ENCODE peak calls at places on chromosomes 11 and 22, in six cellular contexts. A is A549, S is WTC11, P is K562, T is HepG2, X is H1. R is an unnamed sample.

GRCh38 chr11:35364101-35364780 is 55.1 kb downstream of the SLC1A2 start:
- DNase-seq in A (peak), S (no peak), P (no peak), T (no peak), X (no peak), R (no peak)

GRCh38 chr11:120629407-120629806 is 117.9 kb downstream of the GRIK4 start:
- DNase-seq in A (no peak), S (peak), P (no peak), T (no peak), X (peak), R (no peak)

GRCh38 chr11:12161137-12161536 is 50.7 kb downstream of the MICAL2 start:
- DNase-seq in A (no peak), S (no peak), P (no peak), T (no peak), X (no peak), R (no peak)

GRCh38 chr11:78276311-78276710 is 87.6 kb downstream of the USP35 start:
- DNase-seq in A (no peak), S (no peak), P (no peak), T (no peak), X (no peak), R (no peak)

GRCh38 chr11:73795925-73796632 is 8.4 kb downstream of the MRPL48 start:
- DNase-seq in A (no peak), S (peak), P (no peak), T (no peak), X (peak), R (no peak)

GRCh38 chr11:27658535-27659236 is 41.6 kb downstream of the BDNF start:
- DNase-seq in A (no peak), S (no peak), P (no peak), T (no peak), X (no peak), R (no peak)

GRCh38 chr11:17954395-17955252 is 58.2 kb downstream of the SERGEF start:
- DNase-seq in A (no peak), S (no peak), P (no peak), T (no peak), X (no peak), R (no peak)

GRCh38 chr11:30228323-30228884 is 2.4 kb upstream of the FSHB start:
- DNase-seq in A (no peak), S (no peak), P (no peak), T (no peak), X (no peak), R (no peak)

GRCh38 chr11:113373306-113373705 is 14.3 kb upstream of the ANKK1 start:
- DNase-seq in A (no peak), S (no peak), P (no peak), T (no peak), X (no peak), R (no peak)

GRCh38 chr11:33514079-33514690 is 186.4 kb downstream of the C11orf91 start:
- DNase-seq in A (no peak), S (no peak), P (no peak), T (no peak), X (no peak), R (no peak)

GRCh38 chr22:19121631-19122142 is 525 bp downstream of the DGCR2 start:
- DNase-seq in A (peak), S (peak), P (peak), T (no peak), X (peak), R (peak)

GRCh38 chr11:26227311-26227710 is 104.6 kb upstream of the ANO3 start:
- DNase-seq in A (peak), S (no peak), P (no peak), T (peak), X (no peak), R (peak)

GRCh38 chr11:113532697-113533424 is 57.7 kb upstream of the DRD2 start:
- DNase-seq in A (peak), S (peak), P (peak), T (peak), X (peak), R (peak)

GRCh38 chr11:57792060-57792541 is 30.5 kb downstream of the CTNND1 start:
- DNase-seq in A (no peak), S (no peak), P (no peak), T (no peak), X (no peak), R (peak)

GRCh38 chr11:22828373-22828772 is 1.2 kb downstream of the SVIP start:
- DNase-seq in A (no peak), S (no peak), P (peak), T (no peak), X (no peak), R (no peak)

GRCh38 chr11:912266-912665 is 1.7 kb upstream of the CHID1 start:
- DNase-seq in A (no peak), S (no peak), P (no peak), T (no peak), X (no peak), R (no peak)

GRCh38 chr11:68372114-68372513 is 59.7 kb downstream of the LRP5 start:
- DNase-seq in A (no peak), S (no peak), P (no peak), T (no peak), X (no peak), R (no peak)

GRCh38 chr11:56066980-56067379 is 26.1 kb upstream of the OR8I2 start:
- DNase-seq in A (no peak), S (no peak), P (no peak), T (no peak), X (no peak), R (no peak)

GRCh38 chr11:113131036-113131775 is 170.0 kb downstream of the NCAM1 start:
- DNase-seq in A (no peak), S (no peak), P (no peak), T (no peak), X (no peak), R (no peak)

GRCh38 chr11:69293819-69294505 is at the start of gene MYEOV:
- DNase-seq in A (peak), S (peak), P (peak), T (peak), X (peak), R (peak)

GRCh38 chr11:120882237-120882636 is 141.7 kb upstream of the TBCEL start:
- DNase-seq in A (no peak), S (no peak), P (no peak), T (no peak), X (no peak), R (no peak)

GRCh38 chr11:112864715-112865114 is 96.5 kb upstream of the NCAM1 start:
- DNase-seq in A (no peak), S (no peak), P (no peak), T (no peak), X (no peak), R (no peak)

GRCh38 chr11:134524876-134525845 is 113.1 kb upstream of the B3GAT1 start:
- DNase-seq in A (no peak), S (no peak), P (no peak), T (no peak), X (no peak), R (no peak)

GRCh38 chr11:32947985-32948384 is 55.4 kb downstream of the QSER1 start:
- DNase-seq in A (no peak), S (no peak), P (no peak), T (no peak), X (no peak), R (no peak)

GRCh38 chr22:26707581-26707980 is 50.2 kb downstream of the MIAT start:
- DNase-seq in A (no peak), S (no peak), P (no peak), T (no peak), X (no peak), R (no peak)

GRCh38 chr11:44728491-44728910 is 1.7 kb downstream of the TSPAN18 start:
- DNase-seq in A (no peak), S (peak), P (no peak), T (no peak), X (peak), R (peak)

GRCh38 chr11:44728085-44728410 is 1.3 kb downstream of the TSPAN18 start:
- DNase-seq in A (no peak), S (no peak), P (no peak), T (no peak), X (no peak), R (no peak)

GRCh38 chr11:44726278-44727113 is at the start of gene TSPAN18:
- DNase-seq in A (no peak), S (peak), P (peak), T (no peak), X (peak), R (no peak)

GRCh38 chr11:44727373-44728084 is 767 bp downstream of the TSPAN18 start:
- DNase-seq in A (peak), S (peak), P (peak), T (peak), X (peak), R (peak)

DNA sequence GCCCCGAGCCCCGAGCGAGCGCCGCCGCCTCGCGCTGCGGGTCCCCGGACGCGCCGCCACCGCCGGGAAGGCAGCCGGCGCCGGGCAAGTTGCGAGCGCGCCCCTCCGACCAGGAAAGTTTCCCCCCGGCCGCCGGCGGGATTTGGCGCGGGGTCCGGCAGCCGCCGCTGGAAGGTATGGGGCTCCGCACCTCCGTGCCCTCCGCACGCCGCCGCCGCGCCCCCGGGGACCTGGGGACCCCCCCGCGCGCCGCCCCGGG is 281 bp downstream of the TSPAN18 start:
- DNase-seq in A (no peak), S (no peak), P (no peak), T (no peak), X (peak), R (no peak)
- TF ChIP-seq JUN in A (no peak), S (no peak), P (no peak), T (no peak), X (no peak), R (no peak)

GRCh38 chr11:65417702-65418430 is 4.7 kb upstream of the NEAT1 start:
- DNase-seq in A (no peak), S (no peak), P (peak), T (no peak), X (peak), R (peak)

GRCh38 chr11:65418431-65418680 is 4.2 kb upstream of the NEAT1 start:
- DNase-seq in A (no peak), S (no peak), P (no peak), T (no peak), X (no peak), R (no peak)

GRCh38 chr11:65419460-65419772 is 3.2 kb upstream of the NEAT1 start:
- DNase-seq in A (no peak), S (no peak), P (no peak), T (no peak), X (no peak), R (no peak)

GRCh38 chr11:65419773-65420481 is 2.7 kb upstream of the NEAT1 start:
- DNase-seq in A (no peak), S (peak), P (peak), T (peak), X (peak), R (peak)

DNA sequence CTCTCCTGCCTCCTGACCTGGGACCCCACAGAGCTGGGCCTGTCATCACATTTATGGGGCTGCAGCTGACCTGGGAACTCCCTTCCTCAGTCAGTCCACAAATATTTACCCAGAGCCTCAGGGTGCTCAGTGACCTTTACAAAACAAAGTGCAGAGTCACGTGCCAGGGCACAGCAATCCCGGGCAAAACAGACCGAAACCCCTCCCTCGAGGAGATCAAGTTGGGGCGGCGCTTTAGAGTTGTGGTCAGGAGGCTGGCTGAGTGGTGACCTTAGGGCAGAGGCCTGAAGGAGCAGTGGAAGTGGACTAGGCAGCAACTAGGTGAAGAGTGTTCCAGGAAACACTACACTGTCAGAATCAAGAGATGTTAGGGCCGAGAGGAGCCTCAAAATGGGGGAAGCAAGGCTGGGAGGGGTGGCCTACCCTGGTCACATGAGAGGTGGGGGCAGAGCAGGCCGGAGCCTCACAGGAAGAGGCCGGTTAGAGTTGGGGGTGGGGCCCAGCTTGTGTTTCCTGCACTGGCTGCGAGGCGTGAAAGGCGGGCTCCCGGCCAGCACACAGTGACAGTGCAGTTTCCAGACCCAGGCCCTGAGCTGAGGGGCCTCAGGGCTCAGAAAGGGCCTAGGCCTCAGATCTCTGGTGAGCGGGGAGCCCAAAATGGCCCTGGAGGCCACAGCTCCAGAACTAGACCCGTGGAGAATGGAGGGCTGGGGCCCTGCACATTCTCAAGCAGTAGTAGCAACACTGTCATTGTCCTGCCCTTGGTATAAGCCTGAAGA is 3.7 kb upstream of the NEAT1 start:
- DNase-seq in A (peak), S (peak), P (peak), T (peak), X (peak), R (peak)
- TF ChIP-seq JUN in A (peak), S (no peak), P (peak), T (peak), X (no peak), R (no peak)

DNA sequence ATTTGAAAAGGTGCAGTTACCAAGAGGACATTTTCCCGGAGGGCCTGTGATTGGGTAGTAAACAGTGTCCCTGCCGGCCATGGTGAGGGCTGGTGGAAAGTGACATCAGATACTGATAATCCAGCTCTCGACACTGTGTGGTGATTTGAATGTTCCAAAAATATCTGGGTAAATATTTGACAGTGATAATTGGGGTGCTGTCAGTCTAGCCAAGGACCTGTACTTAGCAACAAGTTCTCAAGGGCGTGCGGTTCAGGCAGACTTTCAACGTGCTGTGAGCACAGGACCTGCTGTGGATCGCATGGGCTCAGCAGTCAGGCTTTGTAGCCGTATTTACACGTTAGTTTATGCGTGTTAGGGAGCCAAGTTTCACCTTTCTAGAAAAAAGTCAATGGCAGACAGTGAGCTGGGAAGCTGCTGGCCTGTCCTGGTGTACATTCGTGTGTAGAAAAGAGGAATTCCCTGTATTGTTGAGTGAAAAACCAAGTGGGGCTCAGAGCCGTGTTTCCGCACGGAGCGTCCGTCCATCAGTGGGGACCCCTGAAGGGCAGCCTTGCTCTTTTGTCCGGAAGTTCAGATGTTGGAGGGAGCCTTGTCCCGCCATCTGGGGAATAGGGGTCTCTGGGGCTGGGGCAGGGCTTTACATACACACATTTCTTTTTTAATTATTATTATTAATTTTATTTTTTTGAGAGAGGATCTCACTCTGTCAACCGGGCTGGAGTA is 11.3 kb downstream of the TRMU start:
- DNase-seq in A (no peak), S (no peak), P (no peak), T (no peak), X (no peak), R (no peak)
- TF ChIP-seq JUN in A (no peak), S (no peak), P (no peak), T (no peak), X (no peak), R (no peak)

GRCh38 chr22:47251911-47252310 is 489.5 kb downstream of the TBC1D22A start:
- DNase-seq in A (no peak), S (no peak), P (no peak), T (no peak), X (no peak), R (no peak)
- TF ChIP-seq JUN in A (no peak), S (no peak), P (no peak), T (no peak), X (no peak), R (no peak)

DNA sequence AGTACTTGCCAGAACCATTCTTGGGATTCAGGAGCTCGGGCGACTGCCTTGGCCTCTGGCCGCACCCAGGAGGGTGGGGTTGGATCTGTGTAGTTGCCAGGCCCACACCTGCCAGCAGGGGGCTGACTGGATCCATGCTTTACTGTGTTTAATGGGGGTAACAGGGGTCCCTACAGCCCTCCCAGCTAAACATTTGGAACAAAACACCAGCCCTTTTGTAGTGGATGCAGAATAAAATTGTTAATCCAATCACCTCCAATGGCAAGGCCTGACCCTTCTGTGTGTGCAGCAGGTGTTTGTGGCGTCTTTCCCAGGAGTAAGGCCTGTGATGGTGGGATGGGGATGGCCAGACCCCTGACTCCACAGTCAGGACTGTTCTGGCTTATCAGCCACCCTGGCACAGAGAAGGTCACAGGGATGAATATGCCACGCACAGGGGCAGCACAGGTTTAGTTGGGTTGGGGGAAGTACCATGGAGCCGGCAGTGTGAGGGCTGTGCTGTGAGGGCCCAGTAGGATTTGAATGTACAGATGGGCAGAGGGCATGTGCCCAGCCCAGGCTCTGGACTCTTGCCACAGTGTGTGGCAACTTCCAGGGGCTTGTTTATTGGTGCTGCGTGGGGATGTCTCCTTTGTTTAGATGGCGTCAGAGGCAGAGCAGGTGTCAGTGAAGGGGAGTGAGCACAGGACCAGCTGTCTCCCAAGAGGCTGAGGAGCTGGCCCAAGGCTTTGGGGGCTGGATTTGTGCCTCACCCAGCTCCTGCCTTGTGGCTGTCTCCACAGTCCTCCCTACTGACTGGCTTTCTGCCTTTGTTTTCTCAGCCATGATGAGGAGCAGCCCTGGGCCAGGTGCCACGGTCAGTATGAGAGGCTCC is 22.2 kb downstream of the SUN2 start:
- DNase-seq in A (peak), S (peak), P (peak), T (peak), X (peak), R (peak)
- TF ChIP-seq JUN in A (no peak), S (no peak), P (no peak), T (no peak), X (no peak), R (no peak)

GRCh38 chr22:29758959-29759358 is 7.8 kb downstream of the ZMAT5 start:
- DNase-seq in A (no peak), S (no peak), P (no peak), T (no peak), X (no peak), R (no peak)

GRCh38 chr22:29756341-29756740 is 10.5 kb downstream of the ZMAT5 start:
- DNase-seq in A (no peak), S (no peak), P (no peak), T (no peak), X (no peak), R (no peak)

GRCh38 chr22:29755889-29756288 is 10.9 kb downstream of the ZMAT5 start:
- DNase-seq in A (no peak), S (no peak), P (no peak), T (no peak), X (no peak), R (no peak)

GRCh38 chr22:29758068-29758622 is 8.7 kb downstream of the ZMAT5 start:
- DNase-seq in A (no peak), S (no peak), P (no peak), T (no peak), X (no peak), R (no peak)

DNA sequence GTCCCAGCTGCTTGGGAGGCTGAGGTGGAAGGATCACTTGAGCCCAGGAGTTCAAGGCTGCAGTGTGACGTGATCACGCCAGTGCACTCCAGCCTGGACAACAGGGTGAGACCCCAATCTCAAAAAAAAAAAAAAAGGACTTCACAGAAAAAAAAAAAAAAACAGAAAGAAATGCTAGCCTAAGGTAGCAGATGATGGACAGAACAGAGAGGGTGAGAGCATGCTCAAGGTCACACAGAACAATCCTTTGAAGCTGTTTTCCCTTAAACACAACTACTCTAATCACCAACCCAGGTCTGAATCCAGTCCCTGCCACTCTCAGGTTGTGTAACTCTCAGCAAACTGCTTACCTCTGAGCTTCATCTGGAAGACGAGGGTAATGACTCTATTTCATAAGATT is 9.7 kb downstream of the ZMAT5 start:
- DNase-seq in A (no peak), S (no peak), P (no peak), T (no peak), X (no peak), R (no peak)
- TF ChIP-seq JUN in A (no peak), S (no peak), P (no peak), T (no peak), X (no peak), R (no peak)